ENCODE peak calls at places on chromosomes 6 and 20, in four cellular contexts. X is OCI-LY7, G is GM23338, D is MM.1S. T is an unnamed sample.

GRCh38 chr20:33305591-33306057 is 22.6 kb downstream of the BPIFB1 start:
- DNase-seq in X (no peak), G (no peak), D (no peak), T (no peak)

GRCh38 chr6:6626227-6626626 is 37.7 kb downstream of the LY86 start:
- DNase-seq in X (no peak), G (no peak), D (no peak), T (no peak)

GRCh38 chr6:157867155-157867559 is 44.1 kb downstream of the SNX9 start:
- DNase-seq in G (no peak), X (no peak), D (no peak), T (no peak)

GRCh38 chr6:4935981-4936680 is 67.7 kb downstream of the RPP40 start:
- DNase-seq in X (no peak), G (no peak), D (no peak), T (no peak)

GRCh38 chr6:134358320-134358719 is 40.4 kb upstream of the SGK1 start:
- DNase-seq in X (no peak), G (no peak), D (no peak), T (peak; percentile 24)

GRCh38 chr6:11766056-11766455 is 12.5 kb downstream of the ADTRP start:
- DNase-seq in D (no peak), X (no peak), G (peak; percentile 17), T (no peak)

GRCh38 chr6:134584809-134585528 is 267.1 kb upstream of the SGK1 start:
- DNase-seq in X (no peak), G (no peak), D (no peak), T (no peak)

GRCh38 chr6:163338671-163339405 is 75.7 kb upstream of the QKI start:
- DNase-seq in D (no peak), G (peak; percentile 55), X (no peak), T (no peak)

GRCh38 chr6:149483302-149483701 is 1.5 kb downstream of the ZC3H12D start:
- DNase-seq in X (peak; percentile 52), G (no peak), D (no peak), T (no peak)

GRCh38 chr6:137036566-137037300 is 8.0 kb downstream of the IL20RA start:
- DNase-seq in D (no peak), G (no peak), X (no peak), T (no peak)

GRCh38 chr6:27312146-27312949 is at the start of gene POM121L2:
- DNase-seq in G (peak; percentile 92), X (peak; percentile 65), D (peak; percentile 70), T (peak; percentile 86)

GRCh38 chr6:81241717-81242116 is 510.8 kb downstream of the TENT5A start:
- DNase-seq in X (no peak), D (peak; percentile 22), G (peak; percentile 68), T (peak; percentile 70)

GRCh38 chr6:143125455-143125854 is 64.8 kb downstream of the AIG1 start:
- DNase-seq in X (no peak), D (no peak), G (no peak), T (no peak)

GRCh38 chr20:43320536-43320935 is 130.8 kb upstream of the PTPRT start:
- DNase-seq in G (no peak), D (no peak), X (no peak), T (no peak)

GRCh38 chr6:170102582-170103481 is 188.0 kb downstream of the DLL1 start:
- DNase-seq in X (no peak), G (no peak), D (no peak), T (no peak)

GRCh38 chr20:64191002-64191401 is 26.8 kb downstream of the MYT1 start:
- DNase-seq in D (no peak), G (no peak), X (no peak), T (no peak)

GRCh38 chr20:49983848-49984408 is 1.1 kb downstream of the SNAI1 start:
- DNase-seq in G (no peak), X (no peak), D (no peak), T (no peak)

GRCh38 chr6:17907467-17908229 is 79.8 kb downstream of the KIF13A start:
- DNase-seq in D (no peak), X (no peak), G (no peak), T (peak; percentile 64)

GRCh38 chr20:49846206-49846807 is 33.7 kb downstream of the SLC9A8 start:
- DNase-seq in D (peak; percentile 64), X (peak; percentile 77), G (peak; percentile 92), T (peak; percentile 73)

GRCh38 chr6:149964243-149965190 is 774 bp downstream of the ULBP1 start:
- DNase-seq in G (no peak), X (no peak), D (no peak), T (no peak)

GRCh38 chr20:38934530-38934929 is 8.3 kb downstream of the FAM83D start:
- DNase-seq in G (no peak), X (no peak), D (no peak), T (no peak)

GRCh38 chr6:164554700-164555479 is 754.5 kb downstream of the C6orf118 start:
- DNase-seq in D (no peak), G (no peak), X (no peak), T (no peak)

GRCh38 chr6:141464490-141464889 is 668.2 kb upstream of the GJE1 start:
- DNase-seq in X (peak; percentile 56), D (peak; percentile 40), G (no peak), T (peak; percentile 28)

GRCh38 chr6:7910298-7910653 is 312 bp downstream of the TXNDC5 start:
- DNase-seq in D (no peak), X (no peak), G (peak; percentile 16), T (no peak)

GRCh38 chr20:44646023-44646640 is 5.4 kb downstream of the ADA start:
- DNase-seq in X (peak; percentile 97), D (peak; percentile 93), G (peak; percentile 36), T (no peak)

GRCh38 chr6:14661188-14661587 is 543.6 kb downstream of the CD83 start:
- DNase-seq in D (peak; percentile 71), X (peak; percentile 79), G (no peak), T (peak; percentile 46)

GRCh38 chr20:50692553-50692933 is 1.2 kb upstream of the RIPOR3 start:
- DNase-seq in D (no peak), G (no peak), X (no peak), T (no peak)

GRCh38 chr20:37989601-37990001 is 43.7 kb downstream of the TTI1 start:
- DNase-seq in X (no peak), G (no peak), D (no peak), T (peak; percentile 54)

DNA sequence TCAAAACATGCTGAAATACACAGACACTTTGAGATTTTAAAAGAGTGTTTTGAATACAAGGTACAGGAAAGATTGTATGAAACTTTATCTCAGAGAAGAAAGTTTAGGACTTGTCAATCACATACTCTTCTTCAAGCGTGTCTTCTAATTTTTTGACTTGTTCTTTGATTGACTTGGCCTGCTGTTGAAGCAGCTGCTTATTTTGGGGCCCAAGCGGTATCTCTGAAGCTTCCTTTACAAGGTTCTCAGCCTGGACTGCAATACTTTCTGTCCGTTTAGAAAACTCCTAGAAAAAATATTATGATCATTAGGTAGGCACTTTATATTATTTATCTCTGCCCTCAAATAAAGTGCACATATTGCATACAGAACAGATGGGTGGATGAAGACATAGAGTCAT is 201.3 kb downstream of the SYNE1 start:
- DNase-seq in X (no peak), G (no peak), D (no peak), T (no peak)
- H3K9me2 ChIP-seq in X (no peaks in the 10 kb centered on the region), G (no peaks in the 10 kb centered on the region), D (no peaks in the 10 kb centered on the region), T (no peaks in the 10 kb centered on the region)

DNA sequence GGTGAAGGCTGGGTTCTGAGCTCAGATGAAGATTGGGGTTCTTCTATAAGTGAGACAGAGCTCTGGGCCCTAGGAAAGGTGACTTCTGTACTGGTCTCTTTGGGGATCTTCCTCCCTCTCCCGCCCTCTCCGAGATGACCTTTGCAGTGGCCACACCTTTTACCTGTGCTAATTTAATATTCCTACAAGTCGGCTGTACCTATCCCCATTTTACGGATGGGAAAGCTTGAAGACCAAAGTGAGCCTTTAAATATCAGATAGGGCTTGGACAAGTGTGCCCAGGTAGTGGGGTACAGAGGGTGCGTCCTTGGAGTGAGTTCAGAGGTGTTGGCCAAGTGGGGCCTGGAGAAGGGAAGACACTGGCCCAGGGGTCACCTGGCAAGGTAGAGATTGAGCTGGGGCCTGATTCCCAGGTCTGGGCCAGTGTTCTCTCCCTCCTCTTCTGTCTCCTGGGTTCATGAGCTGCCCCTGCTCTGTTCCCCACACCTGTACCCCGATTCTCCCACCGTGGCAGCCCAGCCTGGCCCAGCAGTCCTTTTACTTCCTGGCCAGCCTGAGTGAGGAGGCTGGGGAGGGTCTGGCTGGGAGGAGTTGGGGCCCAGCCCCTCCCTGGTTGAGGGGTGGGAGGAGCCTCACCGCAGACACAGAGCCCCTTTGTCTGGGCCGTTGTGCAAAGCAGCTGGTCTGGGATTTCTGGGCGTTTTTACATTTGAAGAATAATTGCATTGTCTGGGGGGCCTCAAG is 152.1 kb upstream of the RNF24 start:
- DNase-seq in X (no peak), D (no peak), G (peak; percentile 54), T (peak; percentile 55)
- TF ChIP-seq EZH2phosphoT487 in X (no peak), D (no peak), G (no peak), T (no peak)

DNA sequence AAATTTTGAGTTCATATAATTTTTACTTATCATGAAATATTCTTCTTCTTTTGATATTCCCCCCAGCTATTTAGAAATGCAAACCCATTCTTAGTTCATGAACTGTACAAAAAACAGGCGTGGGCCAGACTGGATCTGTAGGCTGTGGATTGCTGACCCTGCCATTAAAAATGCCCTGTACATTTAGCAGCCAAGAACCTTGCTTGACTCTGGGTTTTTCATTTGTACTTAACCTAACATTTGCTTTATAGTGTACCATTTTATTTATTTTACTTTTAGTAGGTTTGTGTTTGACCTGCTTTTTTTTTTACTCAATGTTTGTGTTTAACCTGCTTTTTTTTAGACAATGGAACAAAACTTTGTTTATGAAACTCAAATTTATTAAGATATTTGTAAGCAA is 14.9 kb downstream of the CD109 start:
- DNase-seq in D (no peak), G (no peak), X (no peak), T (no peak)
- H3K9me2 ChIP-seq in D (no peaks in the 10 kb centered on the region), G (no peaks in the 10 kb centered on the region), X (no peaks in the 10 kb centered on the region), T (no peaks in the 10 kb centered on the region)

GRCh38 chr6:112279044-112279916 is 24.9 kb upstream of the LAMA4 start:
- DNase-seq in D (no peak), X (no peak), G (no peak), T (no peak)
- TF ChIP-seq EZH2phosphoT487 in D (no peak), X (no peak), G (no peak), T (no peak)

DNA sequence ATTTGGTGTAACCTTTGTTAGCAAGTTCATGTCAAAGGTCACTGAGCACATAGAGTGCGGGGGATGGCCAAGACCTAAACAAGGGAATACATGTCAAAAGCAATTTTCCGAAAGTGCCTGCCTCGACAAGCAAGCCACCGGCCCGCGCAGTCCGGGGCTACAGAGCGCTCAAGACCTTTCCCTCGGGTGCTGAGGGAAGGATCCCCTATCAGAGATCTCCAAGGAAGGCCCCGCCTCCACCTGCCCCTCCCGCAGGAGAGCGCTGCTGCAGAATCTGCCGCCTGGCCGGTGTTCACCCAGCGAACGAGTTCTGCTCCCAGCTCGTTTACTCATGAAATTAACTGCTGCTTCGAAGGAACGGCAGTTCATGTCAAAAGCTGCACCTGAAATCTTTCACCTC is 252.7 kb downstream of the BMP7 start:
- DNase-seq in G (peak; percentile 81), D (no peak), X (no peak), T (peak; percentile 58)
- H3K9me2 ChIP-seq in G (no peaks in the 10 kb centered on the region), D (no peaks in the 10 kb centered on the region), X (no peaks in the 10 kb centered on the region), T (no peaks in the 10 kb centered on the region)

DNA sequence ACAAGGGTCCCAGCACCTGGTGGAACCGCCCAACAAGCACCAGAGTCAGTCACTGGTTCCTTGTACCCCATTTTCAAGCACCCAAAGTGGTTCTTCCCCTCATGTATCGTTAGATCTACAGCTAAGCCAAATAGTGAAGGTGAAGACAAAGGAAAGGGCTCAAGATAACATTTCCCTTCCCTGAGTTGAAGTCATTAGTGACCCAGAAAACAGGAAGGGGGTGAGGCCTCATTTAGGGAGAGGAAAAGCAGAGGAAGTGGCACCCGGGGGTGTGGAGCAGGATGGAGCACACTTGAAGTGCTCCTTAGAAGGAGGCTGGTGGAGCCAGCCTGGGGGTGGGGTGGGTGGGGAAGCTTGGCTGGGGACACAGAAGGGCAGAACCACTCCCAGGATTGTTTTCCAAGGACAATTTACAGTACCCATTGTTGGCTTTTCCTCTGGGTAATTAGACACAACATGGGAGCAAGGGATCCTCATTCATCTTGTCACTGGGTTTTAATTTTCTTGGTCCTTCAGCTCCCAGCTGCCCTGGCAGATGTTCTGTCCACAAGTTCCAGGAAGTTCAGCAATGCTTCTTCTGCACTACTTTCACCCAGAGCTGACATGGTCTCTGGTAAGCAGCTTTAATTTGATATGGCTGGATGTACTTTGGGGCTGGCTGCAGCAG is 73.3 kb upstream of the CD93 start:
- DNase-seq in X (no peak), G (no peak), D (no peak), T (no peak)
- TF ChIP-seq EZH2phosphoT487 in X (no peak), G (no peak), D (no peak), T (no peak)

T was measured in hepatocyte.